ENCODE peak calls at places on chromosomes 11 and 22, in six cellular contexts. Y is C1 segment of cervical spinal cord, R is HCT116, A is psoas muscle, I is activated T-cell treated with anti-CD3 and anti-CD28 coated beads for 1 hour, X is dorsolateral prefrontal cortex. P is an unnamed sample.

GRCh38 chr11:102883132-102883531 is 8.3 kb upstream of the MMP12 start:
- DNase-seq in Y (no peak), A (no peak), R (no peak), I (no peak), X (no peak), P (no peak)

GRCh38 chr11:119093951-119094815 is 7.5 kb downstream of the DPAGT1 start:
- DNase-seq in Y (peak), X (peak), R (no peak), I (no peak), A (peak), P (peak)

GRCh38 chr22:25165785-25166184 is 33.9 kb upstream of the CRYBB3 start:
- DNase-seq in A (no peak), I (no peak), R (no peak), X (no peak), Y (no peak), P (no peak)

GRCh38 chr11:75659836-75660235 is 9.0 kb downstream of the MAP6 start:
- DNase-seq in R (no peak), I (no peak), A (no peak), Y (no peak), X (no peak), P (peak)

GRCh38 chr11:67276821-67277230 is 10.6 kb downstream of the GRK2 start:
- DNase-seq in Y (no peak), I (no peak), R (no peak), A (peak), X (no peak), P (peak)

GRCh38 chr11:15119352-15119751 is 4.6 kb downstream of the INSC start:
- DNase-seq in A (no peak), X (no peak), Y (no peak), I (no peak), R (no peak), P (no peak)

GRCh38 chr11:108959874-108960273 is 295.0 kb downstream of the DDX10 start:
- DNase-seq in I (no peak), X (no peak), R (no peak), A (no peak), Y (no peak), P (no peak)

GRCh38 chr22:37254206-37254866 is 10.3 kb upstream of the RAC2 start:
- DNase-seq in A (no peak), X (no peak), R (no peak), I (no peak), Y (no peak), P (peak)

GRCh38 chr22:50584106-50585096 is 1.8 kb upstream of the CHKB start:
- DNase-seq in I (no peak), A (no peak), X (no peak), R (no peak), Y (no peak), P (no peak)

GRCh38 chr11:26931248-26931631 is 62.7 kb upstream of the FIBIN start:
- DNase-seq in R (no peak), Y (no peak), X (no peak), A (no peak), I (no peak), P (peak)

GRCh38 chr11:27444801-27445215 is 27.8 kb downstream of the LGR4 start:
- DNase-seq in I (no peak), X (no peak), R (no peak), Y (no peak), A (no peak), P (no peak)

GRCh38 chr11:5992604-5993251 is 5.9 kb upstream of the OR52L1 start:
- DNase-seq in R (peak), X (no peak), I (no peak), Y (no peak), A (no peak), P (peak)

GRCh38 chr11:72609045-72609444 is 65.2 kb downstream of the PDE2A start:
- DNase-seq in X (no peak), A (no peak), R (no peak), Y (no peak), I (no peak), P (peak)